ENCODE peak calls at places on chromosomes 11 and 22, in five cellular contexts. O is brain microvascular endothelial cell, K is mucosa of gallbladder, R is RPMI8226, Y is NCI-H774. Z is an unnamed sample.

GRCh38 chr11:39817248-39817647 is 1642.2 kb downstream of the LRRC4C start:
- DNase-seq in K (peak), R (no peak), O (no peak), Y (no peak), Z (no peak)

GRCh38 chr11:57515332-57516060 is at the start of gene SLC43A1:
- DNase-seq in Y (no peak), R (peak), O (peak), K (peak), Z (no peak)

GRCh38 chr22:37222440-37222971 is 10.2 kb upstream of the SSTR3 start:
- DNase-seq in R (no peak), O (no peak), K (no peak), Y (no peak), Z (no peak)

GRCh38 chr11:45879803-45880685 is 5.4 kb upstream of the MAPK8IP1 start:
- DNase-seq in O (no peak), R (no peak), K (no peak), Y (no peak), Z (no peak)

GRCh38 chr22:36332623-36333331 is 55.0 kb downstream of the MYH9 start:
- DNase-seq in R (peak), O (peak), Y (no peak), K (no peak), Z (no peak)

GRCh38 chr11:134565343-134565891 is 153.4 kb upstream of the B3GAT1 start:
- DNase-seq in Y (no peak), R (no peak), K (no peak), O (no peak), Z (no peak)

GRCh38 chr11:117822031-117822521 is 2.5 kb downstream of the FXYD2 start:
- DNase-seq in Y (peak), K (peak), R (peak), O (no peak), Z (no peak)

GRCh38 chr11:68263444-68264035 is 8.2 kb downstream of the C11orf24 start:
- DNase-seq in O (no peak), R (no peak), Y (no peak), K (no peak), Z (peak)

GRCh38 chr22:46135611-46136538 is 14.5 kb upstream of the PPARA start:
- DNase-seq in O (no peak), K (no peak), Y (no peak), R (no peak), Z (no peak)

GRCh38 chr11:71554996-71555395 is 6.8 kb downstream of the KRTAP5-9 start:
- DNase-seq in K (no peak), Y (no peak), O (no peak), R (no peak), Z (no peak)

GRCh38 chr11:31233425-31233824 is 136.1 kb downstream of the DCDC1 start:
- DNase-seq in R (no peak), K (no peak), O (no peak), Y (no peak), Z (no peak)

GRCh38 chr11:93501856-93502255 is 41.3 kb downstream of the SMCO4 start:
- DNase-seq in R (no peak), K (no peak), Y (no peak), O (no peak), Z (no peak)

GRCh38 chr11:15190611-15191010 is 75.9 kb downstream of the INSC start:
- DNase-seq in K (no peak), R (no peak), O (no peak), Y (no peak), Z (no peak)

GRCh38 chr11:66232769-66233168 is 35.7 kb upstream of the RAB1B start:
- DNase-seq in R (no peak), K (no peak), Y (no peak), O (no peak), Z (peak)

GRCh38 chr22:46052801-46053562 is 76.0 kb upstream of the WNT7B start:
- DNase-seq in O (no peak), Y (no peak), R (peak), K (no peak), Z (peak)

GRCh38 chr11:72369786-72370185 is 64.5 kb downstream of the CLPB start:
- DNase-seq in K (no peak), Y (no peak), R (no peak), O (no peak), Z (no peak)

GRCh38 chr11:85170184-85170583 is 457.0 kb downstream of the DLG2 start:
- DNase-seq in O (peak), R (no peak), K (no peak), Y (no peak), Z (no peak)

GRCh38 chr11:94178331-94178730 is 49.7 kb downstream of the PANX1 start:
- DNase-seq in K (no peak), Y (no peak), R (no peak), O (no peak), Z (no peak)

GRCh38 chr11:76371170-76371569 is 9.8 kb downstream of the THAP12 start:
- DNase-seq in Y (no peak), K (no peak), O (peak), R (no peak), Z (no peak)

GRCh38 chr11:75523811-75524401 is 1.8 kb downstream of the GDPD5 start:
- DNase-seq in K (no peak), R (no peak), O (no peak), Y (no peak), Z (no peak)

GRCh38 chr11:109236696-109237095 is 185.3 kb upstream of the C11orf87 start:
- DNase-seq in R (no peak), O (no peak), K (no peak), Y (no peak), Z (no peak)

Z was measured in G401.